ENCODE peak calls at places on chromosomes 13 and 19, in seven cellular contexts. D, K, A, Y, J, B and V are unnamed samples.

GRCh38 chr19:42386974-42387707 is 3.0 kb downstream of the CNFN start:
- DNase-seq in B (peak), D (peak), Y (peak), A (peak), J (peak), K (peak), V (no peak)

GRCh38 chr19:56324425-56324824 is 9.8 kb upstream of the ZSCAN5A start:
- DNase-seq in A (no peak), B (no peak), K (no peak), Y (no peak), D (no peak), J (no peak), V (no peak)

GRCh38 chr13:107866007-107866665 is 349.2 kb downstream of the LIG4 start:
- DNase-seq in K (no peak), D (no peak), J (peak), A (peak), B (peak), Y (no peak), V (no peak)

GRCh38 chr13:80611310-80611709 is 270.4 kb upstream of the SPRY2 start:
- DNase-seq in D (no peak), K (no peak), J (no peak), B (no peak), Y (no peak), A (no peak), V (no peak)

GRCh38 chr13:34164585-34164984 is 346.6 kb downstream of the RFC3 start:
- DNase-seq in A (no peak), K (no peak), D (no peak), Y (no peak), B (no peak), J (no peak), V (no peak)

GRCh38 chr19:44653977-44654784 is 10.5 kb downstream of the PVR start:
- DNase-seq in A (no peak), J (peak), Y (peak), D (peak), B (no peak), K (peak), V (no peak)

GRCh38 chr13:53201454-53202225 is 173.0 kb downstream of the OLFM4 start:
- DNase-seq in B (peak), Y (peak), K (no peak), D (no peak), J (no peak), A (no peak), V (no peak)

GRCh38 chr13:20713751-20714150 is 10.3 kb downstream of the IL17D start:
- DNase-seq in D (no peak), J (no peak), A (no peak), K (no peak), Y (peak), B (no peak), V (no peak)

GRCh38 chr13:42064259-42064658 is 15.8 kb downstream of the DGKH start:
- DNase-seq in Y (no peak), B (no peak), A (no peak), D (peak), K (no peak), J (no peak), V (peak)

GRCh38 chr19:3336680-3337523 is 29.5 kb upstream of the NFIC start:
- DNase-seq in D (peak), B (peak), A (peak), J (no peak), K (no peak), Y (peak), V (peak)

GRCh38 chr13:76792680-76793334 is 93.4 kb downstream of the KCTD12 start:
- DNase-seq in Y (no peak), A (no peak), J (no peak), K (no peak), D (no peak), B (no peak), V (no peak)

GRCh38 chr19:13872695-13873389 is 4.1 kb upstream of the NANOS3 start:
- DNase-seq in D (no peak), J (peak), A (no peak), Y (no peak), B (no peak), K (no peak), V (no peak)

GRCh38 chr19:19343016-19343362 is 22.4 kb downstream of the MAU2 start:
- DNase-seq in B (no peak), K (no peak), Y (no peak), D (no peak), A (no peak), J (no peak), V (no peak)

GRCh38 chr19:49362048-49362925 is at the start of gene TEAD2:
- DNase-seq in A (no peak), J (peak), Y (peak), D (peak), B (no peak), K (no peak), V (no peak)

GRCh38 chr19:17398902-17399527 is 5.0 kb upstream of the CCDC194 start:
- DNase-seq in D (no peak), A (no peak), B (no peak), Y (no peak), K (no peak), J (no peak), V (no peak)

GRCh38 chr19:30353394-30353793 is 18.8 kb upstream of the ZNF536 start:
- DNase-seq in B (no peak), A (no peak), D (no peak), K (no peak), J (no peak), Y (no peak), V (no peak)

GRCh38 chr13:106986687-106987434 is 418.9 kb upstream of the ARGLU1 start:
- DNase-seq in B (no peak), J (no peak), D (no peak), Y (no peak), A (no peak), K (no peak), V (no peak)

GRCh38 chr19:33134571-33135041 is 2.7 kb downstream of the WDR88 start:
- DNase-seq in B (no peak), Y (no peak), D (no peak), J (peak), K (peak), A (no peak), V (no peak)